ENCODE peak calls at places on chromosomes 4 and X, in six cellular contexts. One of them, this sample, is unnamed.

GRCh38 chrX:145405012-145405411 is 157.7 kb downstream of the SPANXN1 start:
- DNase-seq in CD8-positive, alpha-beta memory T cell: no peak
- DNase-seq in NCI-H69: peak; percentile 1
- DNase-seq in SJCRH30: peak; percentile 43
- DNase-seq in HCT116: peak; percentile 1
- DNase-seq in upper lobe of right lung: no peak
- DNase-seq in this sample: no peak

GRCh38 chr4:13478707-13479106 is 5.4 kb downstream of the RAB28 start:
- DNase-seq in CD8-positive, alpha-beta memory T cell: no peak
- DNase-seq in NCI-H69: peak; percentile 5
- DNase-seq in SJCRH30: peak; percentile 12
- DNase-seq in HCT116: no peak
- DNase-seq in upper lobe of right lung: no peak
- DNase-seq in this sample: no peak

GRCh38 chrX:80430826-80431501 is 10.7 kb downstream of the TENT5D start:
- DNase-seq in CD8-positive, alpha-beta memory T cell: no peak
- DNase-seq in NCI-H69: peak; percentile 0
- DNase-seq in SJCRH30: peak; percentile 22
- DNase-seq in HCT116: no peak
- DNase-seq in upper lobe of right lung: no peak
- DNase-seq in this sample: no peak

GRCh38 chr4:115944146-115944905 is 830.9 kb upstream of the NDST4 start:
- DNase-seq in CD8-positive, alpha-beta memory T cell: no peak
- DNase-seq in NCI-H69: no peak
- DNase-seq in SJCRH30: peak; percentile 20
- DNase-seq in HCT116: no peak
- DNase-seq in upper lobe of right lung: no peak
- DNase-seq in this sample: no peak

GRCh38 chrX:125533352-125533751 is 213.7 kb downstream of the TEX13C start:
- DNase-seq in CD8-positive, alpha-beta memory T cell: no peak
- DNase-seq in NCI-H69: no peak
- DNase-seq in SJCRH30: no peak
- DNase-seq in HCT116: no peak
- DNase-seq in upper lobe of right lung: no peak
- DNase-seq in this sample: no peak

GRCh38 chr4:158676076-158676475 is 4.0 kb downstream of the ETFDH start:
- DNase-seq in CD8-positive, alpha-beta memory T cell: no peak
- DNase-seq in NCI-H69: no peak
- DNase-seq in SJCRH30: no peak
- DNase-seq in HCT116: no peak
- DNase-seq in upper lobe of right lung: no peak
- DNase-seq in this sample: no peak

GRCh38 chr4:114209589-114209988 is 230.1 kb upstream of the ARSJ start:
- DNase-seq in CD8-positive, alpha-beta memory T cell: no peak
- DNase-seq in NCI-H69: no peak
- DNase-seq in SJCRH30: no peak
- DNase-seq in HCT116: no peak
- DNase-seq in upper lobe of right lung: no peak
- DNase-seq in this sample: no peak

GRCh38 chr4:85642356-85643100 is 167.6 kb downstream of the ARHGAP24 start:
- DNase-seq in CD8-positive, alpha-beta memory T cell: no peak
- DNase-seq in NCI-H69: no peak
- DNase-seq in SJCRH30: no peak
- DNase-seq in HCT116: no peak
- DNase-seq in upper lobe of right lung: no peak
- DNase-seq in this sample: no peak

GRCh38 chrX:120768681-120769080 is 107.0 kb downstream of the CT47B1 start:
- DNase-seq in CD8-positive, alpha-beta memory T cell: no peak
- DNase-seq in NCI-H69: no peak
- DNase-seq in SJCRH30: no peak
- DNase-seq in HCT116: no peak
- DNase-seq in upper lobe of right lung: no peak
- DNase-seq in this sample: no peak

GRCh38 chrX:47143894-47144625 is 442 bp downstream of the NDUFB11 start:
- DNase-seq in CD8-positive, alpha-beta memory T cell: peak; percentile 25
- DNase-seq in NCI-H69: peak; percentile 68
- DNase-seq in SJCRH30: no peak
- DNase-seq in HCT116: no peak
- DNase-seq in upper lobe of right lung: no peak
- DNase-seq in this sample: peak; percentile 31